ENCODE peak calls at places on chromosomes 3 and 15, in seven cellular contexts. One of them, this sample, is unnamed.

GRCh38 chr3:194272861-194273266 is 78.3 kb downstream of the CPN2 start:
- DNase-seq in AG09309: no peak
- DNase-seq in endothelial cell: no peak
- DNase-seq in H9: no peak
- DNase-seq in right atrium auricular region: no peak
- DNase-seq in HFFc6: no peak
- DNase-seq in Caco-2: no peak
- DNase-seq in this sample: no peak

GRCh38 chr3:74532446-74532845 is 82.0 kb downstream of the CNTN3 start:
- DNase-seq in AG09309: peak
- DNase-seq in endothelial cell: no peak
- DNase-seq in H9: no peak
- DNase-seq in right atrium auricular region: no peak
- DNase-seq in HFFc6: peak
- DNase-seq in Caco-2: no peak
- DNase-seq in this sample: no peak

GRCh38 chr15:75232252-75232813 is 25.8 kb upstream of the GOLGA6C start:
- DNase-seq in AG09309: no peak
- DNase-seq in endothelial cell: no peak
- DNase-seq in H9: no peak
- DNase-seq in right atrium auricular region: no peak
- DNase-seq in HFFc6: no peak
- DNase-seq in Caco-2: no peak
- DNase-seq in this sample: no peak

GRCh38 chr3:38313685-38314084 is 31.6 kb downstream of the SLC22A14 start:
- DNase-seq in AG09309: no peak
- DNase-seq in endothelial cell: no peak
- DNase-seq in H9: no peak
- DNase-seq in right atrium auricular region: no peak
- DNase-seq in HFFc6: no peak
- DNase-seq in Caco-2: no peak
- DNase-seq in this sample: no peak

GRCh38 chr3:37812497-37812896 is 49.2 kb upstream of the CTDSPL start:
- DNase-seq in AG09309: no peak
- DNase-seq in endothelial cell: no peak
- DNase-seq in H9: no peak
- DNase-seq in right atrium auricular region: no peak
- DNase-seq in HFFc6: no peak
- DNase-seq in Caco-2: no peak
- DNase-seq in this sample: no peak

GRCh38 chr3:189710620-189711388 is 79.6 kb downstream of the TP63 start:
- DNase-seq in AG09309: peak
- DNase-seq in endothelial cell: no peak
- DNase-seq in H9: peak
- DNase-seq in right atrium auricular region: no peak
- DNase-seq in HFFc6: peak
- DNase-seq in Caco-2: no peak
- DNase-seq in this sample: no peak

GRCh38 chr15:80585544-80586018 is 109.5 kb upstream of the ABHD17C start:
- DNase-seq in AG09309: no peak
- DNase-seq in endothelial cell: no peak
- DNase-seq in H9: peak
- DNase-seq in right atrium auricular region: no peak
- DNase-seq in HFFc6: no peak
- DNase-seq in Caco-2: no peak
- DNase-seq in this sample: no peak

GRCh38 chr15:80778964-80779657 is at the start of gene CEMIP:
- DNase-seq in AG09309: peak
- DNase-seq in endothelial cell: peak
- DNase-seq in H9: peak
- DNase-seq in right atrium auricular region: peak
- DNase-seq in HFFc6: peak
- DNase-seq in Caco-2: peak
- DNase-seq in this sample: peak

GRCh38 chr15:34663101-34663500 is 79.7 kb upstream of the GOLGA8B start:
- DNase-seq in AG09309: no peak
- DNase-seq in endothelial cell: no peak
- DNase-seq in H9: no peak
- DNase-seq in right atrium auricular region: no peak
- DNase-seq in HFFc6: no peak
- DNase-seq in Caco-2: no peak
- DNase-seq in this sample: no peak

GRCh38 chr3:71926242-71926560 is 141.3 kb upstream of the PROK2 start:
- DNase-seq in AG09309: no peak
- DNase-seq in endothelial cell: peak
- DNase-seq in H9: peak
- DNase-seq in right atrium auricular region: no peak
- DNase-seq in HFFc6: no peak
- DNase-seq in Caco-2: peak
- DNase-seq in this sample: no peak

GRCh38 chr15:65839354-65839901 is 29.9 kb upstream of the RAB11A start:
- DNase-seq in AG09309: no peak
- DNase-seq in endothelial cell: no peak
- DNase-seq in H9: no peak
- DNase-seq in right atrium auricular region: no peak
- DNase-seq in HFFc6: no peak
- DNase-seq in Caco-2: no peak
- DNase-seq in this sample: no peak

GRCh38 chr3:22582291-22582690 is 620.8 kb upstream of the UBE2E2 start:
- DNase-seq in AG09309: no peak
- DNase-seq in endothelial cell: no peak
- DNase-seq in H9: no peak
- DNase-seq in right atrium auricular region: no peak
- DNase-seq in HFFc6: no peak
- DNase-seq in Caco-2: no peak
- DNase-seq in this sample: no peak

GRCh38 chr15:95973566-95974256 is 356.8 kb upstream of the NR2F2 start:
- DNase-seq in AG09309: no peak
- DNase-seq in endothelial cell: no peak
- DNase-seq in H9: no peak
- DNase-seq in right atrium auricular region: no peak
- DNase-seq in HFFc6: no peak
- DNase-seq in Caco-2: no peak
- DNase-seq in this sample: peak

GRCh38 chr3:197670361-197670760 is 66.3 kb downstream of the RUBCN start:
- DNase-seq in AG09309: no peak
- DNase-seq in endothelial cell: no peak
- DNase-seq in H9: no peak
- DNase-seq in right atrium auricular region: no peak
- DNase-seq in HFFc6: no peak
- DNase-seq in Caco-2: no peak
- DNase-seq in this sample: no peak

GRCh38 chr15:58517682-58518525 is 86.1 kb downstream of the LIPC start:
- DNase-seq in AG09309: no peak
- DNase-seq in endothelial cell: no peak
- DNase-seq in H9: no peak
- DNase-seq in right atrium auricular region: no peak
- DNase-seq in HFFc6: no peak
- DNase-seq in Caco-2: no peak
- DNase-seq in this sample: no peak

GRCh38 chr3:173513123-173513522 is 115.6 kb downstream of the NLGN1 start:
- DNase-seq in AG09309: no peak
- DNase-seq in endothelial cell: no peak
- DNase-seq in H9: no peak
- DNase-seq in right atrium auricular region: no peak
- DNase-seq in HFFc6: no peak
- DNase-seq in Caco-2: no peak
- DNase-seq in this sample: no peak

GRCh38 chr3:7787871-7788828 is 713.5 kb upstream of the LMCD1 start:
- DNase-seq in AG09309: no peak
- DNase-seq in endothelial cell: no peak
- DNase-seq in H9: no peak
- DNase-seq in right atrium auricular region: no peak
- DNase-seq in HFFc6: no peak
- DNase-seq in Caco-2: no peak
- DNase-seq in this sample: no peak

GRCh38 chr15:101642361-101642760 is 9.8 kb downstream of the TM2D3 start:
- DNase-seq in AG09309: no peak
- DNase-seq in endothelial cell: no peak
- DNase-seq in H9: no peak
- DNase-seq in right atrium auricular region: no peak
- DNase-seq in HFFc6: no peak
- DNase-seq in Caco-2: no peak
- DNase-seq in this sample: no peak

GRCh38 chr15:101637038-101637437 is 15.1 kb downstream of the TM2D3 start:
- DNase-seq in AG09309: no peak
- DNase-seq in endothelial cell: no peak
- DNase-seq in H9: no peak
- DNase-seq in right atrium auricular region: no peak
- DNase-seq in HFFc6: no peak
- DNase-seq in Caco-2: no peak
- DNase-seq in this sample: no peak

GRCh38 chr15:101641894-101642293 is 10.3 kb downstream of the TM2D3 start:
- DNase-seq in AG09309: no peak
- DNase-seq in endothelial cell: no peak
- DNase-seq in H9: no peak
- DNase-seq in right atrium auricular region: no peak
- DNase-seq in HFFc6: no peak
- DNase-seq in Caco-2: no peak
- DNase-seq in this sample: no peak

GRCh38 chr15:101637549-101638318 is 14.4 kb downstream of the TM2D3 start:
- DNase-seq in AG09309: no peak
- DNase-seq in endothelial cell: no peak
- DNase-seq in H9: no peak
- DNase-seq in right atrium auricular region: no peak
- DNase-seq in HFFc6: no peak
- DNase-seq in Caco-2: no peak
- DNase-seq in this sample: no peak

DNA sequence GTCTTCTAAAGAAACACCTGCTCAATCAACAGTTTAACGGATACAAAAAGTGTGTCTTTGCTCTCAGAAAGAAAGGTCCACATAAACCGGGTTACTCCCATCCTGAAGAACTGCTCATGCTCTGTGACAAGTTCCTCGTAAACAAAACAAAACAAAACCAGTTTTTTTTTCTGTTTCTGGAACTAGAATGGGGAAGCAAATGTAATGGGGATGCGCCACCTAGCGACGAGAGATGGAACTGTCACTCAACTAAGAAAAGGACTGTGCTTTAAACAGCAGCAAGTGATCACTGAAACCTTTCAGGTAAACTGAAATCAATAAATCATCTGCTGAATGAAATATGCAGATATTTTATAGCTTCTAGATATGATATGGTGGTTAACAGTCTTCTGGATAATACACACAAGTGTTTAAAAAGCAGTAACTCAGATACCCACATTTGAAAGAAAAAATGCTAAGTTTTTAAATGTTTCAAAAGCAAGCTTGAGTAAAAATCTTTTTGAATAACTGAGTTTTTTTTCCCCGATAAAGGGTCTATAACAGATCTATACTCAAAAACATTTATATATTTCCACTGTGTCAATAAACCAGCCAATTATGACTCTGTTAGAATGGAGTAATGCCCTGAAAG is 10.9 kb downstream of the TM2D3 start:
- DNase-seq in AG09309: no peak
- DNase-seq in endothelial cell: peak
- DNase-seq in H9: peak
- DNase-seq in right atrium auricular region: peak
- DNase-seq in HFFc6: peak
- DNase-seq in Caco-2: peak
- DNase-seq in this sample: peak
- TF ChIP-seq CTCF in AG09309: peak
- TF ChIP-seq CTCF in endothelial cell: peak
- TF ChIP-seq CTCF in H9: peak
- TF ChIP-seq CTCF in right atrium auricular region: peak
- TF ChIP-seq CTCF in HFFc6: peak
- TF ChIP-seq CTCF in Caco-2: peak
- TF ChIP-seq CTCF in this sample: peak

GRCh38 chr3:126132751-126133511 is 47.5 kb downstream of the ALDH1L1 start:
- DNase-seq in AG09309: no peak
- DNase-seq in endothelial cell: no peak
- DNase-seq in H9: peak
- DNase-seq in right atrium auricular region: no peak
- DNase-seq in HFFc6: no peak
- DNase-seq in Caco-2: peak
- DNase-seq in this sample: no peak
- TF ChIP-seq CTCF in AG09309: peak
- TF ChIP-seq CTCF in endothelial cell: peak
- TF ChIP-seq CTCF in H9: peak
- TF ChIP-seq CTCF in right atrium auricular region: no peak
- TF ChIP-seq CTCF in HFFc6: no peak
- TF ChIP-seq CTCF in Caco-2: peak
- TF ChIP-seq CTCF in this sample: peak

GRCh38 chr3:170357176-170357919 is at the start of gene SKIL:
- DNase-seq in AG09309: peak
- DNase-seq in endothelial cell: peak
- DNase-seq in H9: peak
- DNase-seq in right atrium auricular region: peak
- DNase-seq in HFFc6: peak
- DNase-seq in Caco-2: peak
- DNase-seq in this sample: peak
- TF ChIP-seq CTCF in AG09309: peak
- TF ChIP-seq CTCF in endothelial cell: no peak
- TF ChIP-seq CTCF in H9: no peak
- TF ChIP-seq CTCF in right atrium auricular region: no peak
- TF ChIP-seq CTCF in HFFc6: peak
- TF ChIP-seq CTCF in Caco-2: no peak
- TF ChIP-seq CTCF in this sample: peak

GRCh38 chr3:6779140-6779539 is 81.8 kb upstream of the GRM7 start:
- DNase-seq in AG09309: no peak
- DNase-seq in endothelial cell: no peak
- DNase-seq in H9: no peak
- DNase-seq in right atrium auricular region: no peak
- DNase-seq in HFFc6: no peak
- DNase-seq in Caco-2: no peak
- DNase-seq in this sample: no peak
- TF ChIP-seq CTCF in AG09309: no peak
- TF ChIP-seq CTCF in endothelial cell: no peak
- TF ChIP-seq CTCF in H9: peak
- TF ChIP-seq CTCF in right atrium auricular region: no peak
- TF ChIP-seq CTCF in HFFc6: no peak
- TF ChIP-seq CTCF in Caco-2: no peak
- TF ChIP-seq CTCF in this sample: no peak

GRCh38 chr15:101276501-101277037 is 716 bp downstream of the SELENOS start:
- DNase-seq in AG09309: no peak
- DNase-seq in endothelial cell: peak
- DNase-seq in H9: no peak
- DNase-seq in right atrium auricular region: no peak
- DNase-seq in HFFc6: no peak
- DNase-seq in Caco-2: peak
- DNase-seq in this sample: no peak
- TF ChIP-seq CTCF in AG09309: peak
- TF ChIP-seq CTCF in endothelial cell: peak
- TF ChIP-seq CTCF in H9: peak
- TF ChIP-seq CTCF in right atrium auricular region: no peak
- TF ChIP-seq CTCF in HFFc6: peak
- TF ChIP-seq CTCF in Caco-2: peak
- TF ChIP-seq CTCF in this sample: peak

DNA sequence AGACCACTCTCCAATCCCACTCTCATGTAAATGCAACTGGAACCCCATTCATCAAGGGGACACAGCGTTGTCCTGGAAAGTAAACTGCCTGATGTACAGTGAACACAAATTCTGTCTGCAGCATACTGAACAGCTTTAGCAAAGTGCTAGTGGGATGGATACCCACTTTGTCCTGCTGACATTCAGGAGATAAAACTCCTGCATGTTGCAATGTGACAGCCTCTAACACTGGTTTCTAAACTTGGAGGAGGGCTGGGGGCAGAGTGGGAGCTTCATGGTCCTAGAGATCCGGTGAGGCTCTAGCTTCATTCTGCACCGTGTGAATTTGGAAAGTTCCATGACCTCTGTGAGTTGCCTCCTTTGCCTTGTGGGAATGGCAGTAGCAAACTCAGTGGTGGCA is 194.9 kb downstream of the CLSTN2 start:
- DNase-seq in AG09309: no peak
- DNase-seq in endothelial cell: no peak
- DNase-seq in H9: no peak
- DNase-seq in right atrium auricular region: no peak
- DNase-seq in HFFc6: no peak
- DNase-seq in Caco-2: no peak
- DNase-seq in this sample: no peak
- TF ChIP-seq CTCF in AG09309: no peak
- TF ChIP-seq CTCF in endothelial cell: no peak
- TF ChIP-seq CTCF in H9: no peak
- TF ChIP-seq CTCF in right atrium auricular region: no peak
- TF ChIP-seq CTCF in HFFc6: no peak
- TF ChIP-seq CTCF in Caco-2: no peak
- TF ChIP-seq CTCF in this sample: no peak